ENCODE peak calls at places on chromosomes 5 and 9, in eight cellular contexts. M is GM23338, F is pancreas, Q is sigmoid colon, D is psoas muscle, Y is ovary, H is IMR-90, R is mucosa of descending colon. K is an unnamed sample.

GRCh38 chr9:34994429-34995287 is 5.1 kb downstream of the DNAJB5 start:
- DNase-seq in M (peak), F (no peak), Q (no peak), D (peak), Y (no peak), H (peak), R (no peak), K (peak)

GRCh38 chr5:160656961-160657570 is 194.9 kb downstream of the ATP10B start:
- DNase-seq in M (no peak), F (no peak), Q (no peak), D (no peak), Y (no peak), H (no peak), R (no peak), K (no peak)

GRCh38 chr5:43121565-43122484 is 1.1 kb downstream of the ZNF131 start:
- DNase-seq in M (peak), F (no peak), Q (no peak), D (no peak), Y (peak), H (peak), R (no peak), K (peak)

GRCh38 chr5:94908889-94909480 is 290.5 kb downstream of the SLF1 start:
- DNase-seq in M (peak), F (no peak), Q (no peak), D (no peak), Y (no peak), H (peak), R (no peak), K (no peak)

GRCh38 chr5:10701567-10702039 is 59.4 kb downstream of the DAP start:
- DNase-seq in M (peak), F (no peak), Q (no peak), D (no peak), Y (peak), H (peak), R (no peak), K (peak)

GRCh38 chr5:171521219-171521633 is 101.8 kb downstream of the FGF18 start:
- DNase-seq in M (peak), F (no peak), Q (no peak), D (peak), Y (peak), H (peak), R (no peak), K (peak)

GRCh38 chr9:72193478-72193881 is 44.2 kb downstream of the GDA start:
- DNase-seq in M (peak), F (no peak), Q (no peak), D (no peak), Y (no peak), H (no peak), R (no peak), K (no peak)

GRCh38 chr9:134553061-134553891 is 88.3 kb upstream of the COL5A1 start:
- DNase-seq in M (no peak), F (no peak), Q (peak), D (peak), Y (peak), H (no peak), R (peak), K (no peak)

GRCh38 chr9:115058684-115059315 is 59.2 kb downstream of the TNC start:
- DNase-seq in M (no peak), F (no peak), Q (no peak), D (no peak), Y (no peak), H (peak), R (no peak), K (no peak)

GRCh38 chr9:109409998-109410397 is 88.1 kb downstream of the PTPN3 start:
- DNase-seq in M (peak), F (no peak), Q (no peak), D (no peak), Y (no peak), H (no peak), R (no peak), K (no peak)

GRCh38 chr9:124357591-124358361 is 57.5 kb downstream of the PSMB7 start:
- DNase-seq in M (peak), F (no peak), Q (no peak), D (no peak), Y (no peak), H (no peak), R (no peak), K (no peak)

GRCh38 chr5:67301285-67301904 is 104.8 kb upstream of the CD180 start:
- DNase-seq in M (no peak), F (no peak), Q (peak), D (peak), Y (no peak), H (peak), R (peak), K (peak)

GRCh38 chr5:142327111-142327842 is 2.5 kb upstream of the SPRY4 start:
- DNase-seq in M (peak), F (no peak), Q (peak), D (no peak), Y (no peak), H (peak), R (no peak), K (no peak)

GRCh38 chr9:134776080-134776796 is 104.4 kb upstream of the FCN2 start:
- DNase-seq in M (no peak), F (no peak), Q (no peak), D (no peak), Y (no peak), H (peak), R (no peak), K (no peak)

GRCh38 chr5:10974850-10975249 is 213.8 kb upstream of the DAP start:
- DNase-seq in M (no peak), F (no peak), Q (no peak), D (no peak), Y (no peak), H (no peak), R (no peak), K (no peak)

DNA sequence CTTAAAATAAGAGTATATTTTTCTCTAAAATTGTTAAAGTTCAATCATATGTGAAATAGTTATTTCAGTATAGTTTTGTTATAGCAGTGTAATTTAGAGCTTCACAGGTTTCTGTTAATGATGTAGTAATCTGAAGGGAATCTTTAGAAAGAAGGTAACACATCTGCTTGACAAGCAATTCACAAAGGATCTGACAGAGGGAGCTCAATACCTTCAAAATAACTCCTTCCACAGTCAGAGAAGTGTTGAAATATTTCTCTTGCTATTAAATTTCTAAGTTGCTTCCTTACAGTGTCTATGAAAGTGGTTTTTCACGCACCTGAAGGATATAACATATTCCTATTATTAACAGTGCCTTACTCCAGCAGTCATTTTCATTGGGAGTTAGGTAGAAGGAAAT is 44.9 kb downstream of the SLC25A51 start:
- DNase-seq in M (no peak), F (no peak), Q (no peak), D (no peak), Y (no peak), H (peak), R (no peak), K (no peak)
- TF ChIP-seq CTCF in M (peak), F (no peak), Q (no peak), D (no peak), Y (no peak), H (peak), R (no peak), K (no peak)

GRCh38 chr5:60686164-60686563 is 13.8 kb downstream of the DEPDC1B start:
- DNase-seq in M (no peak), F (no peak), Q (no peak), D (no peak), Y (no peak), H (no peak), R (no peak), K (no peak)

GRCh38 chr5:60685700-60686099 is 14.3 kb downstream of the DEPDC1B start:
- DNase-seq in M (no peak), F (no peak), Q (no peak), D (no peak), Y (no peak), H (no peak), R (no peak), K (no peak)

GRCh38 chr5:60688980-60689379 is 11.0 kb downstream of the DEPDC1B start:
- DNase-seq in M (no peak), F (no peak), Q (no peak), D (no peak), Y (no peak), H (no peak), R (no peak), K (no peak)

GRCh38 chr5:60685028-60685427 is 14.9 kb downstream of the DEPDC1B start:
- DNase-seq in M (no peak), F (no peak), Q (no peak), D (no peak), Y (no peak), H (no peak), R (no peak), K (no peak)

DNA sequence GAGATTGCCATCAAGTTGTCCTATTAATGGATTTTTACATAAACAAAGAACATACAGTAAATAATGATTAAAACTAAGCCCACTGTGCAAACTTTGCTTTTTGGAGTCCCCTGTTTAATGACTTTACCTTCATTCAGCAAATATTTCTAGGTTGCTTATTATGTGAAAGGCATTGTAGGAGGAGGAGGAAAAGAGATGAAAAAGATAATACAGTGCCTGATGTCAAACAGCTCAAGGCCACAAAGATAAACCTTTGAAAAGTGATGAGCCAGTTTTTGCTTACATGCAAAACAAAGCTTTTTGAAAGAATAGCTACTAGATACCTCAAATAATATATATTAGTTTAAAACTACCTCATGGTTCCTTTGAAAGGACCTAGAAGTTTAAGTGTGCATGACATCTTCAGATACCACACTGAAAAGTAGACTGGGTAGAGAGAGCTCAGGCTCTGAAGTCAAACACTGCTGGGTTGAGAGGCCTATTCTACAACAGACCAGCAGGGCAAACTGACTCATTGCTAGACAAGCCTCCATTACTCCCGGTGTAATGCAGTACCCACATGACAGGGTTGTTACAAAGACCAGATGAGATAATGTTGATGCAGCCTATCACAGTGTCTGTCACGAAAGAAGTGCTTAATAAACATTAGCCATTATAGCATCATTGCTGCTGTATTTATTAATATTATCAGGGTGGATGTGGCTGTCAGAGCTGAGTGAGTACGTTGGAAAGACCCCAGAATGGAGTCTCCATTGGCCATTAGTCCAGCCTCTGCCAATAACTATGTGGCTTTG is 11.8 kb downstream of the DEPDC1B start:
- DNase-seq in M (peak), F (no peak), Q (no peak), D (no peak), Y (no peak), H (peak), R (no peak), K (no peak)
- TF ChIP-seq CTCF in M (peak), F (no peak), Q (no peak), D (no peak), Y (no peak), H (peak), R (no peak), K (no peak)

GRCh38 chr5:74673011-74673790 is 11.8 kb upstream of the HEXB start:
- DNase-seq in M (peak), F (no peak), Q (no peak), D (no peak), Y (no peak), H (peak), R (no peak), K (peak)
- TF ChIP-seq CTCF in M (peak), F (no peak), Q (no peak), D (peak), Y (peak), H (peak), R (peak), K (no peak)

DNA sequence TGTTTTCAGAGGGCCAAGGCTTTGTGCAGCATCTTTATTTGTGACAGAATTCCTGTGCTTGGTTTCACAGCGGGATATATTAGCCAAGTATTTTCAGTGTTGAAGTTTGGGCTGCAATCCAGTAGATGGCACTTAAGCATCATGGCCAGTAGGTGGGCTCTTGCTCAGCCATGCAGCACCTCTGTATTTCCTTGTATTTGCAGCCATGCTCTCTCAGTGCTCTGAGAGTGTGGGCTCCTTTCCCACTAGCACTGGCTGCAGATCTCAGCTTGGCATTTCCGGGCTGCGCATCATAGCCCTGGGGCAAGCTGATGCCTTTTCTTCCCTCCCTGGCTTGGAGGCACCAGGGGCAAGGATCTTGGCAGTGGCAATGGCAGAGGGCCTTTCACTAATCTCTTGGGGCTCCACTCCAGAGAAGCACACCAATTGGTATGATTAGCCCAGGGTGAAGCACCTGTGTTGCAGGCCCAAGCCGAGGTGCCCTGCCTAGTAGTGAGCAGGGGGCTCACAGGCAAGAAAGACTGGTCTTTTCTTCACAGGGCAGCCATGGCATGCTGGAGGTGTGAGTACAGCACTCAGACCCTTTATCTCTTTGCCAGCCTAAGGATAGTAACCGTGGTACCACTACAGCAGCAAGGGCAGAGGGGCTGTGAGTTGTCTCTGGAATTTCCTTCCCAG is 48.3 kb downstream of the SLCO6A1 start:
- DNase-seq in M (peak), F (no peak), Q (peak), D (no peak), Y (no peak), H (no peak), R (no peak), K (peak)
- TF ChIP-seq CTCF in M (peak), F (no peak), Q (no peak), D (no peak), Y (no peak), H (no peak), R (no peak), K (no peak)

GRCh38 chr9:113129466-113129865 is 21.3 kb upstream of the SLC31A2 start:
- DNase-seq in M (no peak), F (no peak), Q (no peak), D (no peak), Y (no peak), H (no peak), R (no peak), K (no peak)

DNA sequence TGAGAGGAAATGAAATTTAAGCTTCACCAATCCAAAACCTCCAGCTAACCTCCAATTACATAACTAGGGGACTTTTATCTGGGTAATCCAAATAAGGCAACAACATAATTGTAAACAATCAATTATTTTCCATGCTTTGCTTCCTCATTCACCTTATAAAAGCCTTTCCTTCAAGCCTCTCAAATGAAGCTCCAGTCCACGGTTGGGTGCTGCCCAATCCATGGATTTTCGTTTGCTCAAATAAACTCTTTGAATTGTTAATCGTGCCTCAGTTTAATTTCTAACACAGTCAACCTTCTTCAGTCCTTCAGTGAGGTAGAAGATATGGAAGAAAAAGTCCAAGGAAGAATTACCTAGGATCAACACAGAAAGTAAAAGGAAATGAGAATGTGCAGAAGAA is 25.2 kb upstream of the SLC31A2 start:
- DNase-seq in M (no peak), F (no peak), Q (no peak), D (no peak), Y (no peak), H (no peak), R (no peak), K (no peak)
- TF ChIP-seq CTCF in M (no peak), F (no peak), Q (no peak), D (no peak), Y (no peak), H (no peak), R (no peak), K (no peak)

K was measured in testis.